ENCODE peak calls at places on chromosomes 12 and 14, in seven cellular contexts. A, B, K, X, E, D and S are unnamed samples.

GRCh38 chr12:94616217-94616729 is 34.1 kb downstream of the TMCC3 start:
- DNase-seq in A (no peak), E (no peak), B (no peak), D (peak), X (no peak), K (no peak), S (peak)

GRCh38 chr12:125188912-125189881 is 124.0 kb downstream of the AACS start:
- DNase-seq in D (no peak), A (no peak), E (no peak), B (no peak), X (no peak), K (no peak), S (no peak)

GRCh38 chr14:69877492-69877891 is 1.7 kb upstream of the SMOC1 start:
- DNase-seq in D (peak), K (peak), E (no peak), B (no peak), X (no peak), A (peak), S (no peak)

GRCh38 chr12:13342971-13343370 is 146.4 kb downstream of the EMP1 start:
- DNase-seq in X (no peak), A (no peak), E (no peak), K (no peak), B (no peak), D (peak), S (no peak)

GRCh38 chr12:123293178-123293760 is 21.6 kb upstream of the CDK2AP1 start:
- DNase-seq in A (no peak), B (no peak), D (no peak), K (no peak), E (no peak), X (no peak), S (no peak)

GRCh38 chr12:90510948-90511347 is 444.0 kb downstream of the CCER1 start:
- DNase-seq in B (no peak), A (no peak), X (no peak), K (peak), E (no peak), D (peak), S (no peak)

GRCh38 chr12:52946797-52947547 is 1.9 kb upstream of the KRT18 start:
- DNase-seq in X (no peak), B (no peak), K (no peak), E (peak), A (no peak), D (peak), S (no peak)

GRCh38 chr14:99077844-99078236 is 194.2 kb downstream of the BCL11B start:
- DNase-seq in E (no peak), K (no peak), A (no peak), X (no peak), B (no peak), D (no peak), S (no peak)

GRCh38 chr12:85713368-85713767 is 122.8 kb downstream of the RASSF9 start:
- DNase-seq in B (no peak), A (no peak), K (no peak), E (no peak), D (peak), X (no peak), S (no peak)

GRCh38 chr14:28773917-28774691 is 7.5 kb downstream of the FOXG1 start:
- DNase-seq in D (peak), B (no peak), K (no peak), E (no peak), X (no peak), A (peak), S (no peak)

GRCh38 chr12:86331012-86331411 is 74.8 kb upstream of the MGAT4C start:
- DNase-seq in E (no peak), D (no peak), A (no peak), X (no peak), B (no peak), K (no peak), S (no peak)

GRCh38 chr14:100049220-100049619 is 16.0 kb upstream of the EVL start:
- DNase-seq in B (no peak), E (no peak), D (peak), K (peak), X (no peak), A (no peak), S (no peak)

GRCh38 chr14:21614245-21614644 is 20.5 kb downstream of the OR10G2 start:
- DNase-seq in X (no peak), D (no peak), K (no peak), A (no peak), B (no peak), E (no peak), S (no peak)

GRCh38 chr14:77088645-77089044 is 9.4 kb upstream of the CIPC start:
- DNase-seq in D (no peak), E (no peak), B (no peak), X (no peak), K (no peak), A (no peak), S (no peak)